ENCODE peak calls at places on chromosomes 13 and 19, in nine cellular contexts. One of them, this sample, is unnamed.
A peak's percentile ranks its signal among the peaks of the same experiment; 100 is the strongest.

GRCh38 chr13:112713517-112714253 is 23.8 kb downstream of the ATP11A start:
- DNase-seq in AG09319: no peak
- DNase-seq in activated naive CD4-positive, alpha-beta T cell treated with anti-CD3 and anti-CD28 coated beads for 36 hours: no peak
- DNase-seq in kidney: peak; percentile 57
- DNase-seq in left ventricle myocardium superior: peak; percentile 8
- DNase-seq in HFFc6: no peak
- DNase-seq in activated T-cell treated with anti-CD3 and anti-CD28 coated beads, Interleukin-2, amount 50 U/mL, for 72 hours: no peak
- DNase-seq in lower lobe of right lung: no peak
- DNase-seq in SW480: no peak
- DNase-seq in this sample: no peak

GRCh38 chr19:45200614-45201013 is 22.0 kb downstream of the BLOC1S3 start:
- DNase-seq in AG09319: peak; percentile 31
- DNase-seq in kidney: no peak
- DNase-seq in activated naive CD4-positive, alpha-beta T cell treated with anti-CD3 and anti-CD28 coated beads for 36 hours: peak; percentile 19
- DNase-seq in HFFc6: peak; percentile 43
- DNase-seq in activated T-cell treated with anti-CD3 and anti-CD28 coated beads, Interleukin-2, amount 50 U/mL, for 72 hours: no peak
- DNase-seq in SW480: peak; percentile 33
- DNase-seq in left ventricle myocardium superior: no peak
- DNase-seq in lower lobe of right lung: no peak
- DNase-seq in this sample: no peak

GRCh38 chr13:41590643-41591042 is 133.3 kb downstream of the RGCC start:
- DNase-seq in SW480: peak; percentile 47
- DNase-seq in activated naive CD4-positive, alpha-beta T cell treated with anti-CD3 and anti-CD28 coated beads for 36 hours: no peak
- DNase-seq in lower lobe of right lung: no peak
- DNase-seq in AG09319: no peak
- DNase-seq in activated T-cell treated with anti-CD3 and anti-CD28 coated beads, Interleukin-2, amount 50 U/mL, for 72 hours: no peak
- DNase-seq in HFFc6: no peak
- DNase-seq in left ventricle myocardium superior: no peak
- DNase-seq in kidney: no peak
- DNase-seq in this sample: no peak

GRCh38 chr19:50514346-50515167 is 844 bp upstream of the ASPDH start:
- DNase-seq in kidney: peak; percentile 69
- DNase-seq in HFFc6: no peak
- DNase-seq in left ventricle myocardium superior: peak; percentile 27
- DNase-seq in SW480: no peak
- DNase-seq in lower lobe of right lung: peak; percentile 42
- DNase-seq in AG09319: no peak
- DNase-seq in activated naive CD4-positive, alpha-beta T cell treated with anti-CD3 and anti-CD28 coated beads for 36 hours: no peak
- DNase-seq in activated T-cell treated with anti-CD3 and anti-CD28 coated beads, Interleukin-2, amount 50 U/mL, for 72 hours: no peak
- DNase-seq in this sample: no peak

GRCh38 chr13:80469841-80470378 is 129.0 kb upstream of the SPRY2 start:
- DNase-seq in HFFc6: no peak
- DNase-seq in left ventricle myocardium superior: peak; percentile 75
- DNase-seq in activated T-cell treated with anti-CD3 and anti-CD28 coated beads, Interleukin-2, amount 50 U/mL, for 72 hours: no peak
- DNase-seq in kidney: peak; percentile 87
- DNase-seq in lower lobe of right lung: no peak
- DNase-seq in SW480: peak; percentile 9
- DNase-seq in AG09319: no peak
- DNase-seq in activated naive CD4-positive, alpha-beta T cell treated with anti-CD3 and anti-CD28 coated beads for 36 hours: no peak
- DNase-seq in this sample: no peak

GRCh38 chr13:25046985-25047660 is 48.8 kb upstream of the PABPC3 start:
- DNase-seq in left ventricle myocardium superior: no peak
- DNase-seq in AG09319: no peak
- DNase-seq in SW480: no peak
- DNase-seq in HFFc6: no peak
- DNase-seq in lower lobe of right lung: no peak
- DNase-seq in activated T-cell treated with anti-CD3 and anti-CD28 coated beads, Interleukin-2, amount 50 U/mL, for 72 hours: no peak
- DNase-seq in activated naive CD4-positive, alpha-beta T cell treated with anti-CD3 and anti-CD28 coated beads for 36 hours: no peak
- DNase-seq in kidney: peak; percentile 46
- DNase-seq in this sample: no peak

GRCh38 chr19:18223860-18224524 is 2.2 kb downstream of the PDE4C start:
- DNase-seq in AG09319: no peak
- DNase-seq in activated naive CD4-positive, alpha-beta T cell treated with anti-CD3 and anti-CD28 coated beads for 36 hours: peak; percentile 29
- DNase-seq in SW480: peak; percentile 85
- DNase-seq in kidney: peak; percentile 85
- DNase-seq in HFFc6: no peak
- DNase-seq in left ventricle myocardium superior: peak; percentile 70
- DNase-seq in activated T-cell treated with anti-CD3 and anti-CD28 coated beads, Interleukin-2, amount 50 U/mL, for 72 hours: peak; percentile 49
- DNase-seq in lower lobe of right lung: peak; percentile 70
- DNase-seq in this sample: no peak

GRCh38 chr13:50543767-50544166 is 299.7 kb downstream of the DLEU7 start:
- DNase-seq in activated naive CD4-positive, alpha-beta T cell treated with anti-CD3 and anti-CD28 coated beads for 36 hours: no peak
- DNase-seq in SW480: no peak
- DNase-seq in activated T-cell treated with anti-CD3 and anti-CD28 coated beads, Interleukin-2, amount 50 U/mL, for 72 hours: no peak
- DNase-seq in HFFc6: no peak
- DNase-seq in kidney: no peak
- DNase-seq in AG09319: peak; percentile 38
- DNase-seq in left ventricle myocardium superior: peak; percentile 37
- DNase-seq in lower lobe of right lung: no peak
- DNase-seq in this sample: no peak

GRCh38 chr13:60572003-60572792 is 175.2 kb downstream of the TDRD3 start:
- DNase-seq in activated naive CD4-positive, alpha-beta T cell treated with anti-CD3 and anti-CD28 coated beads for 36 hours: no peak
- DNase-seq in left ventricle myocardium superior: no peak
- DNase-seq in SW480: no peak
- DNase-seq in kidney: no peak
- DNase-seq in AG09319: no peak
- DNase-seq in activated T-cell treated with anti-CD3 and anti-CD28 coated beads, Interleukin-2, amount 50 U/mL, for 72 hours: no peak
- DNase-seq in HFFc6: peak; percentile 37
- DNase-seq in lower lobe of right lung: no peak
- DNase-seq in this sample: peak; percentile 37

GRCh38 chr13:66558511-66558910 is 671.6 kb downstream of the PCDH9 start:
- DNase-seq in activated naive CD4-positive, alpha-beta T cell treated with anti-CD3 and anti-CD28 coated beads for 36 hours: no peak
- DNase-seq in left ventricle myocardium superior: no peak
- DNase-seq in lower lobe of right lung: no peak
- DNase-seq in HFFc6: no peak
- DNase-seq in SW480: no peak
- DNase-seq in kidney: no peak
- DNase-seq in activated T-cell treated with anti-CD3 and anti-CD28 coated beads, Interleukin-2, amount 50 U/mL, for 72 hours: no peak
- DNase-seq in AG09319: no peak
- DNase-seq in this sample: no peak

GRCh38 chr19:49094505-49095482 is 9.5 kb downstream of the SNRNP70 start:
- DNase-seq in AG09319: no peak
- DNase-seq in lower lobe of right lung: no peak
- DNase-seq in activated naive CD4-positive, alpha-beta T cell treated with anti-CD3 and anti-CD28 coated beads for 36 hours: no peak
- DNase-seq in activated T-cell treated with anti-CD3 and anti-CD28 coated beads, Interleukin-2, amount 50 U/mL, for 72 hours: no peak
- DNase-seq in SW480: no peak
- DNase-seq in left ventricle myocardium superior: peak; percentile 79
- DNase-seq in kidney: no peak
- DNase-seq in HFFc6: no peak
- DNase-seq in this sample: no peak

GRCh38 chr13:112760440-112760839 is 70.6 kb downstream of the ATP11A start:
- DNase-seq in HFFc6: peak; percentile 34
- DNase-seq in activated naive CD4-positive, alpha-beta T cell treated with anti-CD3 and anti-CD28 coated beads for 36 hours: no peak
- DNase-seq in lower lobe of right lung: no peak
- DNase-seq in AG09319: peak; percentile 22
- DNase-seq in kidney: no peak
- DNase-seq in left ventricle myocardium superior: no peak
- DNase-seq in activated T-cell treated with anti-CD3 and anti-CD28 coated beads, Interleukin-2, amount 50 U/mL, for 72 hours: no peak
- DNase-seq in SW480: no peak
- DNase-seq in this sample: no peak

GRCh38 chr13:76783798-76784197 is 102.4 kb downstream of the KCTD12 start:
- DNase-seq in left ventricle myocardium superior: no peak
- DNase-seq in HFFc6: no peak
- DNase-seq in activated naive CD4-positive, alpha-beta T cell treated with anti-CD3 and anti-CD28 coated beads for 36 hours: no peak
- DNase-seq in kidney: no peak
- DNase-seq in lower lobe of right lung: no peak
- DNase-seq in activated T-cell treated with anti-CD3 and anti-CD28 coated beads, Interleukin-2, amount 50 U/mL, for 72 hours: no peak
- DNase-seq in AG09319: no peak
- DNase-seq in SW480: no peak
- DNase-seq in this sample: no peak

GRCh38 chr13:109941951-109942350 is 155.6 kb upstream of the IRS2 start:
- DNase-seq in left ventricle myocardium superior: no peak
- DNase-seq in activated naive CD4-positive, alpha-beta T cell treated with anti-CD3 and anti-CD28 coated beads for 36 hours: no peak
- DNase-seq in activated T-cell treated with anti-CD3 and anti-CD28 coated beads, Interleukin-2, amount 50 U/mL, for 72 hours: no peak
- DNase-seq in HFFc6: peak; percentile 28
- DNase-seq in AG09319: no peak
- DNase-seq in kidney: no peak
- DNase-seq in SW480: no peak
- DNase-seq in lower lobe of right lung: no peak
- DNase-seq in this sample: peak; percentile 8

GRCh38 chr19:31955884-31956283 is 389.5 kb upstream of the ZNF507 start:
- DNase-seq in AG09319: no peak
- DNase-seq in activated T-cell treated with anti-CD3 and anti-CD28 coated beads, Interleukin-2, amount 50 U/mL, for 72 hours: no peak
- DNase-seq in HFFc6: no peak
- DNase-seq in kidney: no peak
- DNase-seq in activated naive CD4-positive, alpha-beta T cell treated with anti-CD3 and anti-CD28 coated beads for 36 hours: no peak
- DNase-seq in left ventricle myocardium superior: no peak
- DNase-seq in lower lobe of right lung: no peak
- DNase-seq in SW480: no peak
- DNase-seq in this sample: no peak